ENCODE peak calls at places on chromosomes 16 and 17, in five cellular contexts. W is A549, K is HepG2, O is SK-N-SH, U is GM12878. B is an unnamed sample.

GRCh38 chr17:40901981-40902862 is 17.2 kb upstream of the KRT20 start:
- DNase-seq in O (no peak), U (no peak), W (peak), K (peak), B (no peak)

GRCh38 chr17:81832608-81833159 is 407 bp downstream of the MCRIP1 start:
- DNase-seq in U (no peak), W (no peak), K (no peak), O (peak), B (peak)

GRCh38 chr16:19997734-19998133 is 76.0 kb downstream of the GPR139 start:
- DNase-seq in O (no peak), U (no peak), W (no peak), K (no peak), B (no peak)

GRCh38 chr16:67961551-67961957 is 6.9 kb downstream of the SLC12A4 start:
- DNase-seq in U (no peak), K (no peak), W (no peak), O (peak), B (no peak)

GRCh38 chr17:50514936-50515702 is 6.9 kb downstream of the MYCBPAP start:
- DNase-seq in K (peak), O (no peak), U (no peak), W (no peak), B (no peak)

GRCh38 chr17:72691601-72692000 is 400.9 kb downstream of the SLC39A11 start:
- DNase-seq in O (no peak), K (no peak), U (no peak), W (peak), B (no peak)

GRCh38 chr16:82589407-82589806 is 37.4 kb upstream of the CDH13 start:
- DNase-seq in K (no peak), U (no peak), O (no peak), W (no peak), B (no peak)

GRCh38 chr17:66165537-66166123 is 26.3 kb downstream of the CEP112 start:
- DNase-seq in K (peak), U (peak), W (peak), O (peak), B (peak)

GRCh38 chr16:21101631-21102420 is 48.8 kb downstream of the DNAH3 start:
- DNase-seq in U (no peak), W (peak), K (peak), O (peak), B (no peak)

GRCh38 chr17:34519286-34519685 is 60.1 kb upstream of the TMEM132E start:
- DNase-seq in U (no peak), W (peak), K (peak), O (peak), B (peak)

GRCh38 chr17:71023631-71024030 is 854.3 kb downstream of the KCNJ2 start:
- DNase-seq in U (no peak), W (no peak), O (peak), K (no peak), B (no peak)

GRCh38 chr16:89811321-89811720 is 5.1 kb downstream of the FANCA start:
- DNase-seq in K (no peak), W (no peak), O (no peak), U (no peak), B (no peak)

GRCh38 chr16:85586360-85587145 is 26.6 kb upstream of the GSE1 start:
- DNase-seq in K (no peak), O (peak), W (no peak), U (no peak), B (no peak)

GRCh38 chr17:72466606-72467005 is 345.8 kb downstream of the SOX9 start:
- DNase-seq in K (no peak), O (no peak), W (no peak), U (no peak), B (no peak)

GRCh38 chr16:68740628-68741346 is 3.7 kb downstream of the CDH1 start:
- DNase-seq in O (no peak), K (no peak), U (no peak), W (no peak), B (no peak)

DNA sequence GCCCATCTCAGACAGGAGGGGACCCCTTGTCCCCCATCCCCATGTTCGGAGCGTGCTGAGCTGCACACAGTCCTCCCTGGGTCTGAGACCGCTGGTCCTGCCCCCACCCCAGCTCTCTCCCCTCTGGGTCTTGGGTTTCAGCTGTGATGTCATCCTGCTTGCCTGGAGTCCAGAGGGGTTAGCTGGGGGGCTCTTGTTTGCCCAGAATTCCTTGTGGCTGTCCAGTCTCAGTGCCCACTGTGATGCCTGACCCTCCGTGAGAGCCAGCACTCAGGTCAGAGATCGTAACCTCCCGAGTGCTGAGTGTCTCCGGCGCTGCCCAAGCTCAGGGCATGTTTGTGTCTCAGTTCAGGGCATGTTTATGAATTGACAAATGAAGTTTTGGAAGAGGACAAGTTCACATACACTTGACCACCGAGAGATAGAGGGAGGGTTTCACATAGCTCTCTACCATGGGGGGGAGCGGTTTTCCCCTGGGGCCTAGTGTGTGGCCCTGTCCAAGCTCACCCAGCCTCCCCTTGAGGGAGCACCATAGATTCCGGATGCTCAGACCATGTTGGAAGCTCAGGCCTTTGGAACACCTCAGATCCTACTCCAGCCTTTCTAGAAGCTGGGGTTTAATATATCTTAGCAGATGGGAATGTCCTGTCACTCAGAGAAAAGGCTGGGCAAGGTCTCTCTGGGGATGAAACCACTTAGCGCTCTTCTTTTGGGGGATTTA is 96.3 kb downstream of the METRNL start:
- DNase-seq in U (no peak), W (no peak), K (no peak), O (no peak), B (no peak)
- H3K4me3 ChIP-seq in U (no peak), W (no peak), K (no peak), O (no peak), B (no peak)

DNA sequence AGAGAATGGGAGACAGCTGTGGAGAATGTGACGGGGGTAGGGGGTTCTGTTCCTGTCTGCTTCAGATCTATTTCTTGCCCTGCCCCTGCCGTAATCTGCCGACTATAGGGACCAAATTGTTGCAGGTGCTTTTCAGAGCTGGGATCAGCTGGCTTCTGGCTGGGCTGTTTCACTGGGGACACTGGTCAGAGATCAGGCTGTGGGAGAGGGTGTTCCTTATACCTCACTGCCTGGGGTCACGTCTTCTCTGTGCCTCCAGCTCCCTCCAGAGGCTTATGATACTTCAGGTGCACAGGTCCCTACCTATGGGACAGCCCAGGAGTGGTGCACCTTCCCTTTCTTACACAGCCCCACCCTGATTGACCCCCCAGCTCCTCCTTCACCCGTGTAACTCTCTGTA is 514.9 kb upstream of the GOT2 start:
- DNase-seq in W (peak), O (no peak), K (peak), U (no peak), B (peak)
- TF ChIP-seq MAX in W (no peak), O (no peak), K (no peak), U (no peak), B (no peak)

GRCh38 chr17:59638553-59638952 is 18.9 kb downstream of the CLTC start:
- DNase-seq in U (no peak), K (no peak), W (no peak), O (no peak), B (no peak)

GRCh38 chr17:59642535-59642934 is 22.8 kb downstream of the CLTC start:
- DNase-seq in O (no peak), K (no peak), U (no peak), W (no peak), B (no peak)

GRCh38 chr17:59647288-59647687 is 27.6 kb downstream of the CLTC start:
- DNase-seq in K (no peak), U (no peak), W (no peak), O (no peak), B (no peak)

GRCh38 chr17:59643159-59643857 is 23.6 kb downstream of the CLTC start:
- DNase-seq in W (no peak), O (no peak), U (no peak), K (no peak), B (no peak)

GRCh38 chr17:59641799-59642484 is 22.2 kb downstream of the CLTC start:
- DNase-seq in O (no peak), K (no peak), U (peak), W (no peak), B (no peak)
- H3K4me3 ChIP-seq in O (no peak), K (no peak), U (peak), W (no peak), B (no peak)

GRCh38 chr16:75640598-75640997 is 6.9 kb downstream of the KARS1 start:
- DNase-seq in U (no peak), K (no peak), W (no peak), O (no peak), B (no peak)
- TF ChIP-seq MAX in U (no peak), K (no peak), W (no peak), O (no peak), B (no peak)

B was measured in endothelial cell of umbilical vein.